ENCODE peak calls at places on chromosomes 13 and 19, in six cellular contexts. Q is thoracic aorta, H is foreskin fibroblast, I is body of pancreas, V is fibroblast of lung, N is MM.1S. W is an unnamed sample.

GRCh38 chr13:38283346-38283745 is 66.3 kb upstream of the UFM1 start:
- DNase-seq in Q (no peak), H (no peak), I (no peak), V (peak), N (no peak), W (no peak)

GRCh38 chr13:85525411-85525810 is 273.8 kb downstream of the SLITRK6 start:
- DNase-seq in Q (no peak), H (no peak), I (no peak), V (no peak), N (no peak), W (no peak)

GRCh38 chr19:29303707-29304090 is 90.7 kb upstream of the UQCRFS1 start:
- DNase-seq in Q (no peak), H (no peak), I (no peak), V (no peak), N (no peak), W (no peak)

GRCh38 chr19:13961826-13962737 is 9.8 kb downstream of the DCAF15 start:
- DNase-seq in Q (no peak), H (peak), I (no peak), V (peak), N (no peak), W (no peak)

GRCh38 chr13:76861859-76862258 is 24.3 kb downstream of the KCTD12 start:
- DNase-seq in Q (no peak), H (peak), I (no peak), V (no peak), N (no peak), W (no peak)

GRCh38 chr13:99816321-99816720 is 155.2 kb downstream of the ZIC5 start:
- DNase-seq in Q (no peak), H (no peak), I (no peak), V (no peak), N (no peak), W (no peak)

GRCh38 chr13:37395544-37395943 is 203.0 kb downstream of the POSTN start:
- DNase-seq in Q (no peak), H (no peak), I (no peak), V (no peak), N (no peak), W (no peak)

GRCh38 chr19:571127-571974 is 1.0 kb upstream of the BSG start:
- DNase-seq in Q (no peak), H (peak), I (peak), V (peak), N (peak), W (no peak)

GRCh38 chr13:50224534-50224933 is 209.3 kb downstream of the KCNRG start:
- DNase-seq in Q (no peak), H (peak), I (no peak), V (peak), N (no peak), W (peak)

GRCh38 chr13:33487575-33488243 is 202.2 kb upstream of the STARD13 start:
- DNase-seq in Q (no peak), H (peak), I (no peak), V (peak), N (peak), W (no peak)

DNA sequence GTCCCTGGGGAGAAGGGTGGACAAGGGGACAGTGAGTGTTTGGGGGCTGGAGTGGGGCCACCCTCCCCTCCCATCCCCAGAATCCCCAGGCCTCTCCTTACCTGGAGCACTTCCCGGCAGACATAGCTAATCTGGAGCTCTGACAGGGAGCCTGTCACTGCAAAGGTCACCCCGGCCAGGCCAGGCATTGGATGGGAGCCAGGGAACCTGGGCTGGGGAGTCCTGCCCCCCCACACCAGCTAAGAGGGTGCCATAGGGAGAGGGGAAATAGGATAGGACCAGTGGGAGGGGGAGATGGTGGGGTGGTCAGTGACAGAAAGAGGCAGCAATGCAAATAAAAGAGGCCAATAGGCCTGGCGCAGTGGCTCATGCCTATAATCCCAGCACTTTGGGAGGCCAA is 3.5 kb downstream of the MAP4K1 start:
- DNase-seq in Q (no peak), H (no peak), I (no peak), V (no peak), N (no peak), W (no peak)
- H3K4me3 ChIP-seq in Q (no peak), H (no peak), I (no peak), V (no peak), N (no peak), W (no peak)

GRCh38 chr13:72221276-72221962 is 354.4 kb upstream of the DACH1 start:
- DNase-seq in Q (no peak), H (peak), I (peak), V (no peak), N (peak), W (no peak)
- TF ChIP-seq CTCF in Q (no peak), H (peak), I (peak), V (peak), N (peak), W (peak)

DNA sequence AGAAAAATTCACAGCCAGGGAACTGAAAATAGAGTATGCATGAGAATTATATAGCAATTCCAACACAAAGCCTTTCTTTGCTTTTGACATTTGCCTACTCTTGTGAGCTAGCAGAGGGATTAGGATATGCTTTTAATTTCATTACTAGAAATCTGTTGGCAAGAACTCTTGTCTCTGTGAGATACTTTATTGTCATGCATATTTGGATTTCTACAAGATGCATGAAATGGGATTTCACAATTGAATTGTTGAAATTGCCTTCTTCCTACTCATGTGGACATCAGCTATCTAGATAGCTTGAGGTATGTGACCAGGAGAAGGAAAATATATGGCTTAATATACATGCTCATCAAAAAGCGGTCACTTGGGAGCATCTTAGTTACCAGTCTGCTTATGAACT is 166.0 kb downstream of the SLC7A1 start:
- DNase-seq in Q (no peak), H (peak), I (no peak), V (no peak), N (no peak), W (no peak)
- H3K4me3 ChIP-seq in Q (peak), H (no peak), I (no peak), V (no peak), N (no peak), W (no peak)

GRCh38 chr19:49889687-49890348 is 6.9 kb downstream of the IL4I1 start:
- DNase-seq in Q (no peak), H (peak), I (peak), V (peak), N (peak), W (no peak)
- TF ChIP-seq CTCF in Q (peak), H (peak), I (peak), V (peak), N (peak), W (peak)

GRCh38 chr13:22749626-22750025 is 431.2 kb upstream of the SGCG start:
- DNase-seq in Q (no peak), H (no peak), I (no peak), V (no peak), N (no peak), W (no peak)

GRCh38 chr13:22740264-22740663 is 440.5 kb upstream of the SGCG start:
- DNase-seq in Q (no peak), H (no peak), I (no peak), V (peak), N (no peak), W (no peak)

GRCh38 chr13:22748866-22749586 is 431.8 kb upstream of the SGCG start:
- DNase-seq in Q (no peak), H (no peak), I (no peak), V (no peak), N (no peak), W (no peak)

DNA sequence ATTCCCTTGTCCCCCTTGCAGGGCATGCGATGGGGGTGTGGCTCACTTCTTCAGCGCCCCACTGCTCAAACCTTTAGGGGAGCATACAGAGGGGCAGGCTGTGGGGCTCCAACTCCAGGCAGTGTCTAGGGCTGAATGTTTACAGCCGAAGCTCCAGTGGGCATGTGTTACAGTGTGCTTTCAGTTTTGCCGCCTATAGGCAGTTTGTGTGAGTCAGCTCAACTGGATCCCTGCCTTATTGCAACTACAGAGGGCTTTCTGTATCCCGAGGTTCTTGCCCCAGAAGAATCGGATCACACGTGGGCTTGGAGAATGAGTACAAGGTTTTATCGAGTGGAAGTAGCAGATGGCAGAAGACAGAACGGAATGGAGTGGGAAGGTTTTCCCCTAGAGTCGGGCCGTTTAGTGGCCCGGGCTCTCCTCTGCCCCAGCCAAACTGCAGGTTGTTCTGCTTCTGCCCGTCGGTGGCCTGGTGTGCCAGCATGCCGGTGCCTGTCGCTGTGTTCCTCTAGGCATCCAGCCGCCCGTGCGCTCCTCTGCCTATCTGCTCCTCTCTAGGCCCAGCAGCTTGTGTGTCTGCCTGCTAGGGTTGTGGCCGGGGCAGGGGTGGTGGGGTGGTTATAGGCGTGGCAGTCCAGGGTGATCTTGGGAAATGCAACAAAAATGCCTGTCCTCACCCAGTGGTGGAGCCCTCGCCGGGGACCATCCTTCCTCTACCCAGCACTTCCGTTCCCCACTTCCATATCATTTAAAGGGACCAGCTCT is 435.9 kb upstream of the SGCG start:
- DNase-seq in Q (no peak), H (no peak), I (no peak), V (no peak), N (peak), W (no peak)
- H3K4me3 ChIP-seq in Q (no peak), H (no peak), I (no peak), V (no peak), N (peak), W (no peak)

DNA sequence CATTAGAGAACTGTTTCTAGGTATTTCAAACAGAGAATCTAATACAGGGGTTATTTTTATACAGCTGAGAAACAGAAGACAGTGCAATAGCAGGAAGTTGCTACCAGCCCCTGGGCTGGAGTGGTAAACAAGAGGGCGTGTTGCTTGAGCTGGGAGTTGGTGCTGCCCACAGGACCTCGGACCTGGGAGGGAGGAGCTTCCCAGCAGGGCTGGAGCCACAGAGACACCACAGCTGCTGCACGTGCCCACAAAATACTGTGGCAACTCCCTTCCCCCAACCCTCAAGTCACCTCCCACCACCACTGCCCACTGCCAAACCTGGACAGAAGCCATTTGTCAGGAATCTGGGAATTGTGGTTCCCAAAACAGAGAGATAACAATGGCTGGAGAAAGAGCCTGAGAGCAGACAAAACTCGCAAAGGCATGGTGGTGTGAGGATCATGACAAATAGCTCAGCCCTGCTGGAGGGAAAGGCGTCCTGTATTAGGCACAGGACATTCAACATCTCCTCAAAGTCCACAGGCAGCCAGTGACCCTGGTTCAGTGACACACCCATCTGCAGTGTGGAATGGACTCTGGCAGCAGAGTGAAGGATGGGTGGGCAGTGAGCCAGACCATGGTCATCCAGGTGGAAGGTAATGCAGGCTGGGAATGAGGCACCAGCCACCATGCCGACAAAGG is 57.2 kb downstream of the SPATA13 start:
- DNase-seq in Q (no peak), H (peak), I (peak), V (no peak), N (peak), W (no peak)
- TF ChIP-seq CTCF in Q (no peak), H (no peak), I (no peak), V (no peak), N (no peak), W (no peak)

DNA sequence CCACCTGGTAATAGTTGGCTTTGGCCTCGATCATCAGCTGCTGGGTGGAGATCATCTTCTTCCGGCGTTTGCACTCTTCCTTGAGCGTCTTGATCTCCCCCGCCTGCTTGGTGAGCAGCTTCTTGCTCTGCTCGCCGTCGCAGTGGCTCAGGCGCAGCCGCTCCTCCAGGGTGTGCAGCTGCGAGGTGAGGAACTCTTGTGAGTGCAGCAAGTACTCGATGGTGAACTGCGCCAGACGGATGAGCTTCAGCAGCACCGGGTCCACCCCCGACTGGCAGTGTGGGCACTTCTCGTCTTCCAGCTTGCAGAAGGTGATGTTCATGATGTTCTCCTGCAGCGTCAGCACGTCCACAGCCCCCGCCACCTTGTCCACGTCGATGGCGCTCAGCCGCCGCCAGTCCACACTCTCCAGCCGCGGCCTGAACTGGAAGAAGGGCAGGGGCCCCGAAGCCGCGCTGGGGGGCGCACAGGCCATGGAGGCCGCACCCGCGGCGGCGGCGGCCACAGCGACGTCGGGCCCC is 3.2 kb downstream of the DZIP1 start:
- DNase-seq in Q (no peak), H (peak), I (no peak), V (no peak), N (no peak), W (no peak)
- H3K4me3 ChIP-seq in Q (peak), H (peak), I (no peak), V (no peak), N (no peak), W (no peak)

GRCh38 chr13:114144606-114145244 is 12.3 kb upstream of the RASA3 start:
- DNase-seq in Q (no peak), H (no peak), I (no peak), V (no peak), N (no peak), W (no peak)

GRCh38 chr13:114145722-114146121 is 13.3 kb upstream of the RASA3 start:
- DNase-seq in Q (no peak), H (no peak), I (no peak), V (no peak), N (no peak), W (no peak)

GRCh38 chr13:114145256-114145655 is 12.8 kb upstream of the RASA3 start:
- DNase-seq in Q (no peak), H (no peak), I (no peak), V (no peak), N (no peak), W (no peak)

GRCh38 chr13:114142640-114143490 is 10.4 kb upstream of the RASA3 start:
- DNase-seq in Q (no peak), H (no peak), I (peak), V (peak), N (no peak), W (no peak)

GRCh38 chr13:114143806-114144605 is 11.6 kb upstream of the RASA3 start:
- DNase-seq in Q (no peak), H (no peak), I (peak), V (no peak), N (no peak), W (no peak)
- TF ChIP-seq CTCF in Q (no peak), H (no peak), I (peak), V (no peak), N (no peak), W (peak)

GRCh38 chr19:2283835-2284507 is 2.0 kb upstream of the PEAK3 start:
- DNase-seq in Q (no peak), H (no peak), I (no peak), V (no peak), N (no peak), W (no peak)

GRCh38 chr19:2280633-2281264 is 1.2 kb downstream of the PEAK3 start:
- DNase-seq in Q (no peak), H (no peak), I (peak), V (no peak), N (no peak), W (no peak)

GRCh38 chr19:2282862-2283237 is 875 bp upstream of the PEAK3 start:
- DNase-seq in Q (no peak), H (no peak), I (no peak), V (no peak), N (no peak), W (no peak)

GRCh38 chr19:2278504-2279158 is 3.3 kb downstream of the PEAK3 start:
- DNase-seq in Q (no peak), H (no peak), I (no peak), V (no peak), N (no peak), W (no peak)

GRCh38 chr19:2282062-2282861 is at the start of gene PEAK3:
- DNase-seq in Q (no peak), H (peak), I (peak), V (peak), N (no peak), W (no peak)
- H3K4me3 ChIP-seq in Q (peak), H (peak), I (no peak), V (no peak), N (no peak), W (no peak)

W was measured in GM12864.